ENCODE peak calls at places on chromosome 16, in six cellular contexts. N is fibroblast of pulmonary artery, Z is cardiac muscle cell, J is LNCaP clone FGC, H is heart left ventricle, E is fibroblast of villous mesenchyme. R is an unnamed sample.

GRCh38 chr16:86073763-86074493 is 175.0 kb downstream of the IRF8 start:
- DNase-seq in N (no peak), Z (no peak), J (no peak), H (no peak), E (no peak), R (no peak)

GRCh38 chr16:3511286-3512180 is 10.7 kb downstream of the CLUAP1 start:
- DNase-seq in N (no peak), Z (no peak), J (no peak), H (no peak), E (no peak), R (no peak)

GRCh38 chr16:6297666-6298435 is 1034.8 kb upstream of the RBFOX1 start:
- DNase-seq in N (no peak), Z (no peak), J (no peak), H (no peak), E (no peak), R (no peak)

GRCh38 chr16:81326971-81327370 is 12.2 kb downstream of the GAN start:
- DNase-seq in N (no peak), Z (no peak), J (no peak), H (no peak), E (no peak), R (no peak)

GRCh38 chr16:9567674-9568073 is 476.2 kb downstream of the HAPSTR1 start:
- DNase-seq in N (no peak), Z (no peak), J (no peak), H (no peak), E (no peak), R (no peak)

GRCh38 chr16:27439273-27440018 is 37.5 kb downstream of the IL21R start:
- DNase-seq in N (no peak), Z (no peak), J (no peak), H (no peak), E (no peak), R (no peak)

GRCh38 chr16:3131755-3132377 is 3.0 kb upstream of the ZNF213 start:
- DNase-seq in N (peak), Z (peak), J (no peak), H (no peak), E (peak), R (no peak)

GRCh38 chr16:71927383-71927782 is 32.1 kb downstream of the IST1 start:
- DNase-seq in N (peak), Z (peak), J (peak), H (peak), E (peak), R (no peak)

GRCh38 chr16:87689956-87690465 is 75.8 kb downstream of the KLHDC4 start:
- DNase-seq in N (no peak), Z (no peak), J (no peak), H (no peak), E (no peak), R (no peak)

GRCh38 chr16:74757347-74757746 is 17.3 kb downstream of the FA2H start:
- DNase-seq in N (no peak), Z (no peak), J (no peak), H (no peak), E (no peak), R (no peak)

GRCh38 chr16:85536073-85536410 is 77.1 kb upstream of the GSE1 start:
- DNase-seq in N (peak), Z (no peak), J (no peak), H (peak), E (no peak), R (no peak)

GRCh38 chr16:49499018-49499785 is 125.6 kb downstream of the C16orf78 start:
- DNase-seq in N (no peak), Z (peak), J (no peak), H (no peak), E (no peak), R (no peak)

GRCh38 chr16:53912155-53912554 is 208.2 kb downstream of the FTO start:
- DNase-seq in N (no peak), Z (no peak), J (no peak), H (no peak), E (peak), R (peak)

DNA sequence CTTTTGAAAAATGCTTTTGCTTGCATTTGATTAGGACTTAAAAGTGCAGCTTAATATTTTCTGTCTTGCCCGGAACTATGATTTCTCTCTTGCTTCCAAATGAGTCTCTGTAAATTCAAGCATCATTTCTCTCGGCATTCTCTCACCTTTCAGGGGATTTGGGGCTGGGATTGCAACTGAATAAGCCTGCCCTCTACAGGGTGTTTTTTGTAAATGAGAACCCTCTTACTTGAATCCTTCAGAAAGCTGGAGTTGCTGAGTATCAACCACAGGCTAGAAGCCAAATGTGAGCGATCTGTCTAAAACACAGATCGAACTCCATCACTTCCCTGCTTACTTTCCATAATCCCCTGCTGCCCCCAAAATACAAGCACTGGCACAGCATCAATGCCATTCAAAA is 234.6 kb downstream of the TMEM114 start:
- DNase-seq in N (no peak), Z (peak), J (no peak), H (no peak), E (no peak), R (no peak)
- TF ChIP-seq CTCF in N (no peak), Z (no peak), J (peak), H (no peak), E (no peak), R (no peak)

DNA sequence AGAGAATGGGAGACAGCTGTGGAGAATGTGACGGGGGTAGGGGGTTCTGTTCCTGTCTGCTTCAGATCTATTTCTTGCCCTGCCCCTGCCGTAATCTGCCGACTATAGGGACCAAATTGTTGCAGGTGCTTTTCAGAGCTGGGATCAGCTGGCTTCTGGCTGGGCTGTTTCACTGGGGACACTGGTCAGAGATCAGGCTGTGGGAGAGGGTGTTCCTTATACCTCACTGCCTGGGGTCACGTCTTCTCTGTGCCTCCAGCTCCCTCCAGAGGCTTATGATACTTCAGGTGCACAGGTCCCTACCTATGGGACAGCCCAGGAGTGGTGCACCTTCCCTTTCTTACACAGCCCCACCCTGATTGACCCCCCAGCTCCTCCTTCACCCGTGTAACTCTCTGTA is 514.9 kb upstream of the GOT2 start:
- DNase-seq in N (no peak), Z (peak), J (peak), H (no peak), E (no peak), R (no peak)
- TF ChIP-seq CTCF in N (no peak), Z (no peak), J (peak), H (no peak), E (no peak), R (no peak)

GRCh38 chr16:68626557-68626956 is 18.6 kb upstream of the CDH3 start:
- DNase-seq in N (no peak), Z (no peak), J (no peak), H (no peak), E (no peak), R (no peak)

DNA sequence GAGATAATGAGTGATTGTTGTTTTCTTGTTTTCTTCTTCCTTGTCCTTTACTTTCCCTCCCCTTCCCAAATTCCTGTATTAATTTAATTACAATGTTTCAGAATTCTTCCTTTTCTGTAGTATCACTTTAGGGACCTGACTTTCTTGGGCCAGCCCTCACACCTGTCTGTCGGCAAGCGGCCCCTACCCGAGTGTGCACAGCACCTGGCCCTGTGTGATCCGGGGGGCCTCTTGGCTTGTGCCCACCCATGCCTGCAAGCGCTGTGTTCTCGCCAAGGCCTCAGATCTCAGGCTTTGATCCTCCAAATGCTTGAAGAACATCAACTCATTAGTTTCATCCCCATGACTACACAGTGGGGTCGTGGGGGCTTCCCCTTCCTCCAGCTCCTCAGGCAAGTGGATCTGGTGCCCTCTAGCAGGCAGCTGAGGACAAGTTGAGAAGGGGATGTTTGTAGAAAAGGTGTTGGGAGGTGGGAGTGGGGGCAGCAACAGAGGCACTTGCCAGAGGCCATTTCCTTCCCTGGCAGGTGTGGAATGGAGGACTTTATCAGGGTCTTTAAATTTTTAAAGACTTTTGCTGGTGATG is 15.7 kb upstream of the CDH3 start:
- DNase-seq in N (no peak), Z (no peak), J (no peak), H (no peak), E (no peak), R (no peak)
- TF ChIP-seq CTCF in N (no peak), Z (no peak), J (no peak), H (no peak), E (no peak), R (no peak)

DNA sequence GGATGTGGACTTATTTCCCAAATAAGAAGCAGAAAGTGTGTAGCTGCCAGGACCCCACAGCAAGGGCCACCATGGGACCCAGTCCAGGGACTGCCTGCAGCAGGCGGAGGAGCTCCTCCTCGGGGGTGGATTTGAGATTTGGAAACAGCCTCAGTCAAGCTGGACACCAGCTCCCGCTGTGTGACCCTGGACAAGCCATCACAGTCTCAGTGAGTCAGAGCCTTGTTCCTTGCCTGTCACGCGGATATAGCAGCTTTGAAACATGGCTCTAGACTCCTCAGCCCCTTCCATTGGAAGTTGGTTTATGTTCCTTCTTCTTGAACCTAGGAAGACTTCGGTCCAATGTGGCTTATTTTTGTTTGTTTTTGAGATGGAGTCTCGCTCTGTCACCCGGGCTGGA is 12.5 kb upstream of the DPEP1 start:
- DNase-seq in N (no peak), Z (no peak), J (no peak), H (no peak), E (no peak), R (no peak)
- TF ChIP-seq CTCF in N (no peak), Z (no peak), J (no peak), H (no peak), E (no peak), R (no peak)

GRCh38 chr16:897200-897543 is 73.6 kb downstream of the LMF1 start:
- DNase-seq in N (no peak), Z (no peak), J (no peak), H (no peak), E (no peak), R (no peak)
- TF ChIP-seq CTCF in N (no peak), Z (no peak), J (no peak), H (no peak), E (no peak), R (no peak)

DNA sequence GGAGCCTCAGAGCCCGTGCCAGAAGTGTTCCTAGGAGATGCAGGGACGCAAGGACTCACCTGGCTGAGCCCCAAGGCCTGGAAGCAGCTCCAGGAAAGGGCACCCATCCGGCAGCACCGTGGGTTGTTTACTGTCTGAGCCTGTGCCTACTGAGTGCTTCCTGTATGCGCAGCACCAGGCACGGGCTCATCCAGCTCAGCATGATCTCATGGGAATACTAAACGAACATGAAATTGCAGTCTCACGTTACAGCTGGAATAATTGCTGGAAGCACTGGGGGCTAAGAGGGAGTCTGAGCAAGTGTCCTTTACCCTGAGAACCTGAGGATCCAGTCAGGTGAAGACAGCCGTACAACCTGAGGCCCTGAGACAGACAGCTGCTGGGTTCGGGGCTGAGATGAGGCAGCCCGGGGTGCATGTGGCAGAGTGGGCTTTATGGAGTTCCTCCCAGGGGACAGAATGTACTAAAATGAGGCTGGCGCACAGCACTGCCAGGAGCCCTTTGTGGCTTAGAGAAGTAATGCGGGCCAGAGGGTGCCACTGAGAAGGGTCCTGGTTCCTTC is 5.4 kb downstream of the CTRL start:
- DNase-seq in N (no peak), Z (no peak), J (peak), H (no peak), E (no peak), R (no peak)
- TF ChIP-seq CTCF in N (no peak), Z (no peak), J (peak), H (no peak), E (no peak), R (no peak)

DNA sequence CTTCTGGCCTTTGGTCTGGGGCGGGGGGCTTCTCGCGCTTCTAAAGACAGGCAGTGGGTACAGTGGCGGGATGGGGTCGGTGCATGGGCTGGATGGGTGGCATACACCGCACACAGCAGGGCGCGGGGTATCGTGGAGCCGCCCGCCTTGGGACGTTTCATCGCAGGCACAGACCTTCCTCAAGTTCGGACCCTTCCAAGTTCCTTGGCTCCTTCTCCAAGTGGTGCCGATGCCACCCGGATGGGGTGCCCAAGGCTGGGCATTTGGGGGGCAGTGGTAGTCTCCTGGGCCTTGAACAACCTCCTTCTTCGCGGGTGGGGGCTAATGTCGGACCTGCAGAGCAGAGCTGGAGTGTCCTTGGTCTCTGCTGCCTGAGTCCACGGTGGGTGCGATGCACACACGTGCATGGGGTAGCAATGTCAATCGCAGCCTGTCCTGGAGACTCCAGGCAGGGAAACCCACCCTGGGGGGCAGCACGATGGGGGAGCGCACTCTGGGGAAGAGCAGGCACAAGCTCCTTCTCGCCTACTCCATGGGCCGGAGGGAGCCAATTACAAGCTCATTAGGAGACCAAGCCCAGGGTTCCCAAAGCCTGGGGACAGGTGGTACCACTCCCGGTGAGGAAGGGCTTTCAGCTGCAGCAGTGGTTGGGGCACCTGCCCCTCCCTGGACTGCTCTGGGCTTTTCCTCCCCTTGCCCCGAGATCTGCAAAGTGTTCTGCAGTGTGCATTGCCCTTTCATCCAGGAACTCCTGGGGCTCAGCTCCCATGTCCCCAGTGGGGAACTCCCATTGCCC is 721 bp upstream of the MTSS2 start:
- DNase-seq in N (no peak), Z (no peak), J (no peak), H (no peak), E (no peak), R (no peak)
- TF ChIP-seq CTCF in N (no peak), Z (no peak), J (no peak), H (no peak), E (no peak), R (no peak)

GRCh38 chr16:57948027-57948426 is 22.9 kb downstream of the CNGB1 start:
- DNase-seq in N (no peak), Z (no peak), J (no peak), H (no peak), E (no peak), R (no peak)

GRCh38 chr16:57944961-57945739 is 25.8 kb downstream of the CNGB1 start:
- DNase-seq in N (no peak), Z (peak), J (no peak), H (no peak), E (no peak), R (no peak)

GRCh38 chr16:57949013-57949412 is 21.9 kb downstream of the CNGB1 start:
- DNase-seq in N (no peak), Z (no peak), J (no peak), H (no peak), E (no peak), R (no peak)

GRCh38 chr16:57946181-57946801 is 24.6 kb downstream of the CNGB1 start:
- DNase-seq in N (no peak), Z (no peak), J (no peak), H (no peak), E (no peak), R (no peak)

DNA sequence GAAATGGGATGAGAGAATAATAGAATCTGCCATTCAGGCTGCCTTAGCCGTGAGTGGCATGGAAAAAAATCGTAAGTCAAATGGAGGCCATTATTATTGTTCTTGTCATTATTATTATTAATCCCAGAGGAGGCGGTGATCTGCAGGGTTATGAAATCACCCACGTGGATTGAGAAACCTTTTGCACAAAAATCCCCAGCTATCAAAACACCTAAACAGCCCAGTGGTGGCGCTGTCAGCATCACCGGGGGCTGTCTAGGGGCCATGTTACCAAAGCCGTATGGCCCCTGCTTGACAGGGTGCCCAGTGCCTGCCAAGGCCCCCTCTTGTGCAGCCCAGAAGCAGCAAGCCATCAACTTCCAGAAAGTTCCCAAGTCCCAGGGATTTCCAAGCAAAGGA is 25.2 kb downstream of the CNGB1 start:
- DNase-seq in N (peak), Z (no peak), J (no peak), H (no peak), E (peak), R (no peak)
- TF ChIP-seq CTCF in N (peak), Z (peak), J (no peak), H (no peak), E (peak), R (no peak)

DNA sequence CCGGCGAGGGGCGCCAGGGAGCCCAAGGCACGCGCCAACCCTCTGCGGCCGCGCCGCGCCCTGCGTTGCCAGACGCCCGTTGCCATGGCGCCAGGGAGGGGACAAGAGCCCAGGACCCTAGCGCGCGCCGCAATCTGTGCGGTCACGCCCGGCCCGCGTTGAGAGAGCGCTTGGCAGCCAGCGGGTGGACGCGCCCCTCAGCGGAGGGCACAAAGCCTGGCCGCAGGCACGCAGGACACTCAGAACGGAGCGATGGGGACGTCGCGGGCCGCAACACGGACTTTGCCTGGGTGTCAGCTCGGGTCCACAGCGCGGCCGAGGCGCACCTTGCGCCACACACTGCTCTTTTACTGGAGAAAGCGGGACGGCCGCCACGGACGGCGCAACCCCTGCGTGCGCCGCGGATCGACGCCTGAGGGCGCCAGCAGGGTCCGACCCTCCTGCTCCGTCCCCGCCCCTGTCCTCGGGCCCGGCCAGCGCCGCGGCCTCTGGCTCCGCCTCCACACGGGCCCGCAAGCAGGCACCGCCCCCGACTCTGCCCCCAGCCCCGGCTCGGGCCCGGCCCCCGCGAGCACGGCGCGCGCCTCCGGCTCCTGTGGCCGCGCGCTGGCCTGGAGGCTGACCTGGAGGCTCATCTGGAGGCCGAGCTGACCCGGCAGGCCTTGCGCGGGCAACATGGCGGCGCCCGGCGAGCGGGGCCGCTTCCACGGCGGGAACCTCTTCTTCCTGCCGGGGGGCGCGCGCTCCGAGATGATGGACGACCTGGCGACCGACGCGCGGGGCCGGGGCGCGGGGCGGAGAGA is at the start of gene GFER:
- DNase-seq in N (peak), Z (peak), J (peak), H (peak), E (peak), R (peak)
- TF ChIP-seq CTCF in N (peak), Z (peak), J (peak), H (peak), E (peak), R (peak)

R was measured in GM13976.